ENCODE peak calls at places on chromosomes 4 and X, in nine cellular contexts. One of them, this sample, is unnamed.

GRCh38 chr4:106607566-106607965 is 239.0 kb upstream of the GIMD1 start:
- DNase-seq in neural crest cell: no peak
- DNase-seq in stimulated activated CD4-positive, alpha-beta T cell treated with anti-CD3 and anti-CD28 coated beads, Interleukin-15, amount 100 ng/mL, for 1 hour: no peak
- DNase-seq in A172: no peak
- DNase-seq in fibroblast of pulmonary artery: no peak
- DNase-seq in cardiac muscle cell: no peak
- DNase-seq in foreskin fibroblast: no peak
- DNase-seq in mesendoderm: no peak
- DNase-seq in caudate nucleus: no peak
- DNase-seq in this sample: no peak

GRCh38 chrX:139120760-139121159 is 409.2 kb upstream of the FGF13 start:
- DNase-seq in neural crest cell: no peak
- DNase-seq in stimulated activated CD4-positive, alpha-beta T cell treated with anti-CD3 and anti-CD28 coated beads, Interleukin-15, amount 100 ng/mL, for 1 hour: no peak
- DNase-seq in A172: peak; percentile 62
- DNase-seq in fibroblast of pulmonary artery: no peak
- DNase-seq in cardiac muscle cell: no peak
- DNase-seq in foreskin fibroblast: no peak
- DNase-seq in mesendoderm: no peak
- DNase-seq in caudate nucleus: no peak
- DNase-seq in this sample: no peak

GRCh38 chr4:176064539-176064938 is 1.1 kb upstream of the WDR17 start:
- DNase-seq in neural crest cell: no peak
- DNase-seq in stimulated activated CD4-positive, alpha-beta T cell treated with anti-CD3 and anti-CD28 coated beads, Interleukin-15, amount 100 ng/mL, for 1 hour: no peak
- DNase-seq in A172: no peak
- DNase-seq in fibroblast of pulmonary artery: no peak
- DNase-seq in cardiac muscle cell: no peak
- DNase-seq in foreskin fibroblast: no peak
- DNase-seq in mesendoderm: no peak
- DNase-seq in caudate nucleus: no peak
- DNase-seq in this sample: no peak

GRCh38 chr4:143287571-143287923 is 49.1 kb upstream of the GAB1 start:
- DNase-seq in neural crest cell: no peak
- DNase-seq in stimulated activated CD4-positive, alpha-beta T cell treated with anti-CD3 and anti-CD28 coated beads, Interleukin-15, amount 100 ng/mL, for 1 hour: no peak
- DNase-seq in A172: no peak
- DNase-seq in fibroblast of pulmonary artery: no peak
- DNase-seq in cardiac muscle cell: no peak
- DNase-seq in foreskin fibroblast: no peak
- DNase-seq in mesendoderm: peak; percentile 72
- DNase-seq in caudate nucleus: no peak
- DNase-seq in this sample: no peak

GRCh38 chrX:8033175-8033574 is 106.0 kb upstream of the PNPLA4 start:
- DNase-seq in neural crest cell: no peak
- DNase-seq in stimulated activated CD4-positive, alpha-beta T cell treated with anti-CD3 and anti-CD28 coated beads, Interleukin-15, amount 100 ng/mL, for 1 hour: no peak
- DNase-seq in A172: no peak
- DNase-seq in fibroblast of pulmonary artery: no peak
- DNase-seq in cardiac muscle cell: no peak
- DNase-seq in foreskin fibroblast: no peak
- DNase-seq in mesendoderm: no peak
- DNase-seq in caudate nucleus: no peak
- DNase-seq in this sample: no peak

GRCh38 chr4:81019016-81019415 is 11.5 kb upstream of the BMP3 start:
- DNase-seq in neural crest cell: no peak
- DNase-seq in stimulated activated CD4-positive, alpha-beta T cell treated with anti-CD3 and anti-CD28 coated beads, Interleukin-15, amount 100 ng/mL, for 1 hour: no peak
- DNase-seq in A172: no peak
- DNase-seq in fibroblast of pulmonary artery: no peak
- DNase-seq in cardiac muscle cell: no peak
- DNase-seq in foreskin fibroblast: no peak
- DNase-seq in mesendoderm: no peak
- DNase-seq in caudate nucleus: no peak
- DNase-seq in this sample: no peak

GRCh38 chrX:119194631-119195030 is 41.5 kb upstream of the PGRMC1 start:
- DNase-seq in neural crest cell: no peak
- DNase-seq in stimulated activated CD4-positive, alpha-beta T cell treated with anti-CD3 and anti-CD28 coated beads, Interleukin-15, amount 100 ng/mL, for 1 hour: no peak
- DNase-seq in A172: no peak
- DNase-seq in fibroblast of pulmonary artery: peak; percentile 52
- DNase-seq in cardiac muscle cell: peak; percentile 57
- DNase-seq in foreskin fibroblast: no peak
- DNase-seq in mesendoderm: peak; percentile 25
- DNase-seq in caudate nucleus: no peak
- DNase-seq in this sample: peak; percentile 40

GRCh38 chr4:133146574-133147198 is 2.4 kb upstream of the PCDH10 start:
- DNase-seq in neural crest cell: peak; percentile 73
- DNase-seq in stimulated activated CD4-positive, alpha-beta T cell treated with anti-CD3 and anti-CD28 coated beads, Interleukin-15, amount 100 ng/mL, for 1 hour: no peak
- DNase-seq in A172: peak; percentile 51
- DNase-seq in fibroblast of pulmonary artery: peak; percentile 75
- DNase-seq in cardiac muscle cell: peak; percentile 68
- DNase-seq in foreskin fibroblast: no peak
- DNase-seq in mesendoderm: peak; percentile 93
- DNase-seq in caudate nucleus: peak; percentile 59
- DNase-seq in this sample: peak; percentile 56

GRCh38 chrX:145394344-145394743 is 147.0 kb downstream of the SPANXN1 start:
- DNase-seq in neural crest cell: no peak
- DNase-seq in stimulated activated CD4-positive, alpha-beta T cell treated with anti-CD3 and anti-CD28 coated beads, Interleukin-15, amount 100 ng/mL, for 1 hour: no peak
- DNase-seq in A172: no peak
- DNase-seq in fibroblast of pulmonary artery: no peak
- DNase-seq in cardiac muscle cell: no peak
- DNase-seq in foreskin fibroblast: no peak
- DNase-seq in mesendoderm: no peak
- DNase-seq in caudate nucleus: no peak
- DNase-seq in this sample: no peak

GRCh38 chr4:184293552-184293951 is 75.9 kb upstream of the ENPP6 start:
- DNase-seq in neural crest cell: no peak
- DNase-seq in stimulated activated CD4-positive, alpha-beta T cell treated with anti-CD3 and anti-CD28 coated beads, Interleukin-15, amount 100 ng/mL, for 1 hour: no peak
- DNase-seq in A172: no peak
- DNase-seq in fibroblast of pulmonary artery: peak; percentile 45
- DNase-seq in cardiac muscle cell: peak; percentile 40
- DNase-seq in foreskin fibroblast: no peak
- DNase-seq in mesendoderm: peak; percentile 85
- DNase-seq in caudate nucleus: no peak
- DNase-seq in this sample: no peak

GRCh38 chr4:176906693-176907092 is 114.0 kb upstream of the VEGFC start:
- DNase-seq in neural crest cell: no peak
- DNase-seq in stimulated activated CD4-positive, alpha-beta T cell treated with anti-CD3 and anti-CD28 coated beads, Interleukin-15, amount 100 ng/mL, for 1 hour: no peak
- DNase-seq in A172: peak; percentile 76
- DNase-seq in fibroblast of pulmonary artery: no peak
- DNase-seq in cardiac muscle cell: no peak
- DNase-seq in foreskin fibroblast: no peak
- DNase-seq in mesendoderm: no peak
- DNase-seq in caudate nucleus: no peak
- DNase-seq in this sample: no peak

This sample was measured in fibroblast of the aortic adventitia.